ENCODE peak calls at places on chromosomes 1 and 21, in eight cellular contexts. V is osteoblast; M is body of pancreas; U is nephron progenitor cell; H is Panc1; T is lung; G is left ventricle myocardium inferior; Q is CD8-positive, alpha-beta T cell. L is an unnamed sample.

GRCh38 chr1:247845011-247845692 is 3.5 kb upstream of the OR11L1 start:
- DNase-seq in Q (no peak), H (no peak), U (no peak), G (no peak), V (no peak), M (no peak), T (no peak), L (no peak)

GRCh38 chr1:162117039-162117816 is 47.7 kb downstream of the NOS1AP start:
- DNase-seq in V (no peak), T (no peak), Q (no peak), G (no peak), U (no peak), M (no peak), H (no peak), L (no peak)

GRCh38 chr1:202663141-202663540 is 47.1 kb downstream of the SYT2 start:
- DNase-seq in V (no peak), H (no peak), M (no peak), Q (no peak), G (no peak), T (no peak), U (no peak), L (no peak)

GRCh38 chr1:235100124-235100801 is 28.4 kb downstream of the TOMM20 start:
- DNase-seq in Q (no peak), H (no peak), U (no peak), G (no peak), T (no peak), V (no peak), M (no peak), L (no peak)

GRCh38 chr1:115341948-115342347 is 3.9 kb upstream of the NGF start:
- DNase-seq in M (no peak), T (no peak), G (no peak), V (no peak), Q (no peak), H (no peak), U (no peak), L (no peak)

GRCh38 chr1:9410737-9411297 is 118.1 kb downstream of the SPSB1 start:
- DNase-seq in H (no peak), G (no peak), M (no peak), U (no peak), V (peak), Q (no peak), T (no peak), L (no peak)

GRCh38 chr1:81407463-81407862 is 393.3 kb upstream of the ADGRL2 start:
- DNase-seq in U (no peak), G (no peak), T (no peak), H (no peak), Q (no peak), V (no peak), M (no peak), L (no peak)

GRCh38 chr1:59261537-59261936 is 35.4 kb upstream of the FGGY start:
- DNase-seq in G (no peak), H (no peak), M (no peak), Q (no peak), U (no peak), T (no peak), V (no peak), L (no peak)

GRCh38 chr21:43600642-43601397 is 58.5 kb downstream of the HSF2BP start:
- DNase-seq in V (peak), M (no peak), U (no peak), H (no peak), T (no peak), G (no peak), Q (no peak), L (no peak)

GRCh38 chr21:29166333-29166732 is 35.9 kb downstream of the MAP3K7CL start:
- DNase-seq in M (no peak), T (no peak), Q (no peak), H (no peak), U (no peak), V (no peak), G (no peak), L (no peak)

GRCh38 chr1:48688102-48688760 is 88.5 kb downstream of the BEND5 start:
- DNase-seq in H (no peak), U (no peak), G (no peak), Q (no peak), T (no peak), V (no peak), M (no peak), L (no peak)

GRCh38 chr21:41210405-41211040 is 42.6 kb downstream of the BACE2 start:
- DNase-seq in M (no peak), T (no peak), V (peak), G (no peak), Q (no peak), H (no peak), U (peak), L (no peak)

GRCh38 chr1:157181258-157181657 is 43.1 kb upstream of the ETV3 start:
- DNase-seq in T (no peak), U (no peak), G (no peak), M (no peak), V (no peak), Q (no peak), H (no peak), L (no peak)

GRCh38 chr1:156291226-156292061 is 4.0 kb downstream of the GLMP start:
- DNase-seq in Q (no peak), U (peak), G (peak), H (peak), V (peak), T (peak), M (peak), L (peak)

GRCh38 chr1:26771285-26771642 is 16.5 kb upstream of the PIGV start:
- DNase-seq in H (no peak), M (no peak), Q (no peak), G (no peak), T (no peak), U (no peak), V (no peak), L (no peak)

GRCh38 chr1:215776336-215776735 is 209.2 kb downstream of the KCTD3 start:
- DNase-seq in M (no peak), U (no peak), G (no peak), T (no peak), V (no peak), Q (no peak), H (no peak), L (no peak)

GRCh38 chr1:40939320-40940059 is 40.0 kb upstream of the CTPS1 start:
- DNase-seq in H (no peak), U (no peak), V (no peak), G (peak), Q (no peak), M (peak), T (no peak), L (no peak)

GRCh38 chr1:207803678-207804077 is 51.8 kb downstream of the CD46 start:
- DNase-seq in G (no peak), M (no peak), T (peak), V (no peak), H (no peak), Q (no peak), U (no peak), L (peak)

GRCh38 chr21:28186604-28187003 is 806.1 kb downstream of the LTN1 start:
- DNase-seq in G (no peak), T (no peak), H (no peak), M (no peak), U (no peak), Q (no peak), V (no peak), L (no peak)

DNA sequence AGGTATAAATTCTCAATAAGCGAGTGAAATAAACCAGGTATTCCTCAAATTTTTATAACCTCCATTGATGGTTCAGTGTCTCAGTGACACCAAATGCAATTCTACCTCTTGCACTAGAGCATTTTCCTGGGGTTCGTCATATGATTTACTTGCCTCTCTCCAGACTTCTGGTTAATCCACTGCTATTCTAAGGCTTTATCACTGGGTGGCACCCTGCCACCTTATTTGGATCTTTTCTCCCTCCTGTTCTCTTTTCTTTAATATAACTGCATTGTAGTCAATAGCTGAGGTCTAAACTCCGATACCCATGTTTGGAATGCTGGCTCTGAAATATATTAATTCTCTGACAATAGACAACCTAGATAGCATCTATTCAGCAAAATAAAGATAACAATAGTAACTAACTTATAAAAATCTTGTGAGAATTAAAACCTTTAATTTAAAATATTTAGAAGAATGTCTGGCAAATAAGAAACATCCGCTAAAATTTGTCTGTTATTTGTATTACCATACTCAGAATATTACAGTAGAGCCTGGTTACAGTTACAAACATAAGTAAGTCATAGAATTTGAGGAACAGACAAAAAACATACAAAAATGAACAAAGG is 436.4 kb downstream of the PLA2G4A start:
- DNase-seq in G (no peak), U (peak), H (peak), Q (no peak), V (no peak), M (peak), T (no peak), L (no peak)
- TF ChIP-seq CTCF in G (no peak), U (peak), H (peak), Q (no peak), V (peak), M (peak), T (no peak), L (peak)

DNA sequence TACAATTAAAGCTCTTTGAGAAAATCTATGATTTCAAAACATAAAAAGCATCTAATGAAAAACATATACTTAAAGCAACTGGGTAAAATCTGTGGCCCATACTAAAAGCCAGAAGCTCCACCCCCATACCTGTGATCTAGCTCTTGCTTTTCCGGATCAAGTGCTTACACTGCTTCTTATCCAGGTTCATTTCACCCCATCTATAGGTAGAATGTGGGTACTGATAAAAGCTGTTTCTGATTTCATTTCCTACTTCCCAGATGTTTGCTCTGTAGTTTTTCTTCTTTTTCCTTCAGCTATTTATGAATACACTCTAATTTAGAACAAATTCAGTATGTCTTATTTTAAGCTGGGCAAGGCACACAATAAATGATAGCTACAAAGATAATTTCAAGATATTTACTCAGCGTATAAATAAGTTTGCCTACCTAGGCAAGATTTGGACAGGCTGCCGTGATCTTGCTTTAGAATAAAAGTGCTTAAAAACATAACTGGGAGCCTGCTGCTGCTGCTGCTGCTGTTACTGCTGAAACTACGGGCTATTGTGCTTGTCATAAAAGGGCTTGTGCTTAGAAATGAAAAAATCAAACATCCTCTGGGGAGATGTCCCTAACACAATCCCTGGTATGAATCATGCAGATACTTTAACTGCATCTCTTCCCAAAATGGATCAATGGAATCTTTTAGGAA is 2.1 kb downstream of the SIPA1L2 start:
- DNase-seq in H (no peak), U (no peak), T (no peak), G (no peak), Q (no peak), M (peak), V (no peak), L (no peak)
- TF ChIP-seq CTCF in H (peak), U (peak), T (no peak), G (peak), Q (no peak), M (peak), V (peak), L (peak)

GRCh38 chr1:37807555-37808368 is at the start of the genes C1orf122 and YRDC:
- DNase-seq in T (peak), V (peak), Q (peak), G (peak), U (peak), H (peak), M (peak), L (peak)
- TF ChIP-seq CTCF in T (no peak), V (no peak), Q (no peak), G (no peak), U (no peak), H (no peak), M (no peak), L (no peak)

GRCh38 chr1:95793893-95794292 is 559.9 kb downstream of the RWDD3 start:
- DNase-seq in Q (no peak), G (no peak), U (peak), V (no peak), M (no peak), T (no peak), H (no peak), L (no peak)
- TF ChIP-seq CTCF in Q (no peak), G (no peak), U (no peak), V (no peak), M (no peak), T (no peak), H (peak), L (peak)